ENCODE peak calls at places on chromosomes 2 and 18, in four cellular contexts. One of them, this sample, is unnamed.

GRCh38 chr2:10947005-10947440 is 35.3 kb downstream of the KCNF1 start:
- DNase-seq in iris pigment epithelial cell: peak
- DNase-seq in renal cortical epithelial cell: no peak
- DNase-seq in HFF-Myc: no peak
- DNase-seq in this sample: peak

GRCh38 chr2:237208373-237209045 is 122.8 kb downstream of the COPS8 start:
- DNase-seq in iris pigment epithelial cell: peak
- DNase-seq in renal cortical epithelial cell: no peak
- DNase-seq in HFF-Myc: peak
- DNase-seq in this sample: no peak

GRCh38 chr2:226684563-226684959 is 115.1 kb downstream of the IRS1 start:
- DNase-seq in iris pigment epithelial cell: no peak
- DNase-seq in renal cortical epithelial cell: no peak
- DNase-seq in HFF-Myc: no peak
- DNase-seq in this sample: no peak

GRCh38 chr2:32289165-32290054 is 11.7 kb downstream of the YIPF4 start:
- DNase-seq in iris pigment epithelial cell: peak
- DNase-seq in renal cortical epithelial cell: peak
- DNase-seq in HFF-Myc: no peak
- DNase-seq in this sample: peak

GRCh38 chr2:12050381-12050780 is 303.9 kb downstream of the LPIN1 start:
- DNase-seq in iris pigment epithelial cell: peak
- DNase-seq in renal cortical epithelial cell: no peak
- DNase-seq in HFF-Myc: peak
- DNase-seq in this sample: peak

GRCh38 chr2:20650412-20650879 is 452 bp downstream of the HS1BP3 start:
- DNase-seq in iris pigment epithelial cell: peak
- DNase-seq in renal cortical epithelial cell: peak
- DNase-seq in HFF-Myc: no peak
- DNase-seq in this sample: peak

GRCh38 chr2:200787351-200788128 is 24.2 kb upstream of the BZW1 start:
- DNase-seq in iris pigment epithelial cell: peak
- DNase-seq in renal cortical epithelial cell: peak
- DNase-seq in HFF-Myc: peak
- DNase-seq in this sample: peak

GRCh38 chr18:11408555-11408954 is 200.8 kb upstream of the SLC35G4 start:
- DNase-seq in iris pigment epithelial cell: no peak
- DNase-seq in renal cortical epithelial cell: no peak
- DNase-seq in HFF-Myc: no peak
- DNase-seq in this sample: no peak